ENCODE peak calls at places on chromosomes 3 and 15, in four cellular contexts. One of them, this sample, is unnamed.

GRCh38 chr3:167861649-167862048 is 126.1 kb downstream of the SERPINI1 start:
- DNase-seq in HepG2: no peak
- DNase-seq in Panc1: no peak
- DNase-seq in K562: no peak
- DNase-seq in this sample: no peak

GRCh38 chr3:107660316-107660976 is 137.7 kb downstream of the BBX start:
- DNase-seq in HepG2: peak
- DNase-seq in Panc1: no peak
- DNase-seq in K562: no peak
- DNase-seq in this sample: peak

GRCh38 chr3:71201939-71202338 is 381.6 kb downstream of the FOXP1 start:
- DNase-seq in K562: no peak
- DNase-seq in HepG2: no peak
- DNase-seq in Panc1: no peak
- DNase-seq in this sample: no peak

GRCh38 chr15:36579792-36580431 is 486 bp downstream of the CDIN1 start:
- DNase-seq in Panc1: no peak
- DNase-seq in K562: no peak
- DNase-seq in HepG2: peak
- DNase-seq in this sample: no peak

GRCh38 chr3:40310690-40311089 is 1.2 kb downstream of the EIF1B start:
- DNase-seq in K562: no peak
- DNase-seq in Panc1: no peak
- DNase-seq in HepG2: no peak
- DNase-seq in this sample: no peak

GRCh38 chr15:88650556-88650955 is 11.7 kb downstream of the ISG20 start:
- DNase-seq in Panc1: no peak
- DNase-seq in K562: no peak
- DNase-seq in HepG2: no peak
- DNase-seq in this sample: no peak

GRCh38 chr15:100529556-100529955 is 806 bp upstream of the CERS3 start:
- DNase-seq in HepG2: no peak
- DNase-seq in Panc1: no peak
- DNase-seq in K562: no peak
- DNase-seq in this sample: no peak

GRCh38 chr15:63381301-63382192 is at the start of gene CA12:
- DNase-seq in HepG2: peak
- DNase-seq in Panc1: no peak
- DNase-seq in K562: no peak
- DNase-seq in this sample: no peak

GRCh38 chr3:133448478-133449122 is 48.7 kb downstream of the BFSP2 start:
- DNase-seq in HepG2: no peak
- DNase-seq in K562: no peak
- DNase-seq in Panc1: no peak
- DNase-seq in this sample: no peak

GRCh38 chr3:12420393-12420792 is 63.9 kb upstream of the TSEN2 start:
- DNase-seq in Panc1: no peak
- DNase-seq in HepG2: no peak
- DNase-seq in K562: no peak
- DNase-seq in this sample: no peak

GRCh38 chr15:91281991-91282390 is 181.9 kb downstream of the SV2B start:
- DNase-seq in Panc1: no peak
- DNase-seq in HepG2: no peak
- DNase-seq in K562: no peak
- DNase-seq in this sample: no peak

GRCh38 chr15:40902605-40903561 is 8.6 kb downstream of the VPS18 start:
- DNase-seq in Panc1: no peak
- DNase-seq in HepG2: no peak
- DNase-seq in K562: no peak
- DNase-seq in this sample: no peak

GRCh38 chr3:67401911-67402310 is 252.5 kb downstream of the SUCLG2 start:
- DNase-seq in HepG2: peak
- DNase-seq in K562: no peak
- DNase-seq in Panc1: no peak
- DNase-seq in this sample: no peak

GRCh38 chr15:37058316-37058985 is 41.9 kb downstream of the MEIS2 start:
- DNase-seq in HepG2: peak
- DNase-seq in K562: no peak
- DNase-seq in Panc1: no peak
- DNase-seq in this sample: no peak

GRCh38 chr15:51195459-51195858 is 100.8 kb upstream of the TNFAIP8L3 start:
- DNase-seq in K562: no peak
- DNase-seq in HepG2: no peak
- DNase-seq in Panc1: no peak
- DNase-seq in this sample: no peak

GRCh38 chr3:32842531-32842931 is 24.7 kb downstream of the TRIM71 start:
- DNase-seq in Panc1: no peak
- DNase-seq in K562: no peak
- DNase-seq in HepG2: no peak
- DNase-seq in this sample: no peak

DNA sequence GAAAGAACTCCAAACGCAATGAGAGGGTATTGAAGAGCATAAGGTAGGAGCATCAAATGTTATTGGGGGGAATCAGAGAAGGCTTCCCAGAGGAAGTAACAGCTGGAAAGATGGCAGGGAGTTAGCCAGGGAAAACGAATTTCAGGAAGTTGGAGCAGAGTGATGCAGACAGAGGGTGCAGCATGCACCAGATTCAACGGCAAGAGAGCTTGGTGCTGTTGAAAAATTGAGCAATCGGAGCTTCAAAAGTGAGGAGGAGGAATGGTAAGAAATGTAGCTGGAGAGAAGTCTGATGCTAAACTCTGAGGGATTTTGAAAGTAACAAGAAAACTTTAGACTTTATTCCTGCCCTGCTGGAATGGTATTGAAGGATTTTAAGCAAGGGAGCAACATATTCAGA is 541.0 kb upstream of the LMCD1 start:
- DNase-seq in HepG2: no peak
- DNase-seq in K562: no peak
- DNase-seq in Panc1: no peak
- DNase-seq in this sample: no peak
- TF ChIP-seq TCF7L2 in HepG2: no peak
- TF ChIP-seq TCF7L2 in K562: no peak
- TF ChIP-seq TCF7L2 in Panc1: no peak
- TF ChIP-seq TCF7L2 in this sample: no peak

GRCh38 chr15:57611938-57612337 is 20.2 kb downstream of the MYZAP start:
- DNase-seq in HepG2: peak
- DNase-seq in Panc1: no peak
- DNase-seq in K562: no peak
- DNase-seq in this sample: peak

GRCh38 chr15:57606816-57607215 is 15.1 kb downstream of the MYZAP start:
- DNase-seq in Panc1: no peak
- DNase-seq in K562: no peak
- DNase-seq in HepG2: no peak
- DNase-seq in this sample: no peak

GRCh38 chr15:57607570-57608000 is 15.9 kb downstream of the MYZAP start:
- DNase-seq in HepG2: peak
- DNase-seq in Panc1: no peak
- DNase-seq in K562: no peak
- DNase-seq in this sample: peak

GRCh38 chr15:57611119-57611518 is 19.4 kb downstream of the MYZAP start:
- DNase-seq in K562: no peak
- DNase-seq in Panc1: no peak
- DNase-seq in HepG2: peak
- DNase-seq in this sample: no peak

DNA sequence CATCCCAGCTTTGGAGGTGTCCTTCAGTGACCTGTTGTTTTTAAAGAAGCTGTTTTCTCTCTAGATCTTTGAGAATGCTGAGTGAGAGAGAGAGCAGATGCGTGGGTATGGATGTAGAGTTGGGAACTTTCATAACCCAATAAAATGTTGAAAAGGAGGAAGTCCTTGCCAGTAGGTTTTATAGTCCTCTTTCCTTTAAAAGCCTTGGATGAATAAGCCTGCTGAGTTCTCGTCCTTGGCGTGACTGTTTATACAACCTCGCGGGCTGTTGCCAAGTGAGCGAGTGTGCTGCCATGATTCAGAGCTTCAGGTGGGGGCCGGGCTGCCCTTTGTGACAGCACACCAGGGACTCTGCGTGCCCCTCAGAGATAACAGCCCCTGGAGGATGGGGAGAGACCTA is 18.4 kb downstream of the MYZAP start:
- DNase-seq in Panc1: no peak
- DNase-seq in HepG2: no peak
- DNase-seq in K562: no peak
- DNase-seq in this sample: peak
- TF ChIP-seq TCF7L2 in Panc1: peak
- TF ChIP-seq TCF7L2 in HepG2: no peak
- TF ChIP-seq TCF7L2 in K562: no peak
- TF ChIP-seq TCF7L2 in this sample: peak

DNA sequence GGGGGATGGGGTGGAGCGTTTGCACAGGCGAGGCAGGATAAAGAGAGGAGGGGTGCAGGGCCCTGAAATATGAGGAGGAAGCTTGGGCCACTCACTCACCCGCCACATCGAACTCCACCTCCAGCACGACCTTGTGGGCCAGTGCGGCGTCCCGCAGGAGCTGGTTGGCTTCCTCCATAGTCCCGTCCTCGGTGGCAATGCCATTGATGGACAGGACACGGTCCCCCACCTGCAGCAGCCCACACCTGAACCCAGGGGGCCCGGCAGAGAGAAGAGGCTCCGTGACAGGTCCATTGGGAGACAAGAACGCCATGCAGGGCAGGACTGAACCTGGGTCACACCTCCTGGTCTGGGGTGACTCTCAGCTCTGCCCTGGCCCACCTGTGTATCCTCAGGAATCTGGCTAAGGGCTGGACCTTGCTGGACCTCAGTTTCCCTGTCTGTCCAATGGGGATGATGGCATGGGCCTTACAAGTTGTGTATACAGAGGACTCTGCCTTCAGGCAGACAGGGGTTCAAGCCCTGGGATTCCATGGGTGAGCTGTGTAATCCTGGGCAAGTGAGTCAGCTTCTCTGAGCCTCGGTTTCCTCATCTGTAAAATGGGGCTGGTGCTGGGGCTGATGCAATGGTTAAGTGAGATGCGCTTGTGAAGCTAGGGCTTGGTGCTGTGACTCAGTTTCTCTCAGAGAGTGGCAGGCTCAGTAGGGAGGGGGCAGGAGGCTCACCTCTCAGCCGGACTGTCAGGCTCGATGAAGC is 26.4 kb downstream of the GRIP2 start:
- DNase-seq in HepG2: no peak
- DNase-seq in Panc1: no peak
- DNase-seq in K562: no peak
- DNase-seq in this sample: no peak
- TF ChIP-seq TCF7L2 in HepG2: no peak
- TF ChIP-seq TCF7L2 in Panc1: no peak
- TF ChIP-seq TCF7L2 in K562: no peak
- TF ChIP-seq TCF7L2 in this sample: no peak

GRCh38 chr3:64612082-64612860 is 75.5 kb downstream of the ADAMTS9 start:
- DNase-seq in K562: no peak
- DNase-seq in HepG2: no peak
- DNase-seq in Panc1: no peak
- DNase-seq in this sample: no peak
- TF ChIP-seq TCF7L2 in K562: no peak
- TF ChIP-seq TCF7L2 in HepG2: no peak
- TF ChIP-seq TCF7L2 in Panc1: no peak
- TF ChIP-seq TCF7L2 in this sample: no peak

DNA sequence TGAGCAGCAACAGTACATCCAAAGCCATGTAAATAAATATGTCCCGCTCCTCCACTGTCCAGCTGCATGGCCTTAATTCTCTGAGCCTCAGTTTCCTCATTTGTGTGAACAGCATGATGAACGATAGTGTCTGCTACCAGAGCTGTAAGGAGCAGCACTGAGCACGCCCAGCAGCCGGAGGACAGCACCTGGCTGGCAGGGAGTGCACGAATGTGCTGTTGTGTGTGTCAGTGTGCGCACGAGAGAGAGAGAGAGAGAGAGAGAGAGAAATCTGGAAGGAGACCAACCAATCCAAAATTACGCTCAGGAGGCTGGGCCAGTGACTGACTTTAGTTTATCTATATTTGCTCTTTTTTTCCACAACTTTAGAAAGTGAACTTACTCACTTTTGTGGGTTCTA is 26.6 kb upstream of the PLXNA1 start:
- DNase-seq in K562: no peak
- DNase-seq in HepG2: no peak
- DNase-seq in Panc1: no peak
- DNase-seq in this sample: no peak
- TF ChIP-seq TCF7L2 in K562: no peak
- TF ChIP-seq TCF7L2 in HepG2: no peak
- TF ChIP-seq TCF7L2 in Panc1: no peak
- TF ChIP-seq TCF7L2 in this sample: no peak

DNA sequence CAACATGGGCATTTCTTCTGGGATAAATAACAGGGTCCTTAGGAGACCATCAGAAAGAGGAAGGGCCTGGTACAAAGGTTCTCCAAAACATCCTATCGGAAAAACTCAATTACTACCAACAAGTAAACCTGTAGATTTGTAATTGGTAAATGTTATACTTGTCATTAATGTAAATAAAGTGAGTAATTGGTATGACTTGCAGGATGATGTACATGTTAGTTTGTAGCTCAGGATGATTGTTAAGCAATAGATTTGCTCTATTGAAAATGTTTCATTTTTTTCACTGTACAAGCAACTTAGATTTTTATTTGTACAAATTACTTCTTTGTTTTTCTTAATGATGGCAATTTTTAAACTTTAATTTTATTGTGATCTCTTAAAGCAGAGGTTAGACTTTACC is 3.8 kb upstream of the SCG5 start:
- DNase-seq in K562: no peak
- DNase-seq in HepG2: no peak
- DNase-seq in Panc1: no peak
- DNase-seq in this sample: no peak
- TF ChIP-seq TCF7L2 in K562: no peak
- TF ChIP-seq TCF7L2 in HepG2: no peak
- TF ChIP-seq TCF7L2 in Panc1: no peak
- TF ChIP-seq TCF7L2 in this sample: no peak